ENCODE peak calls at places on chromosomes 4 and X, in eight cellular contexts. D, L, X, Y, W, H, B and R are unnamed samples.

GRCh38 chr4:4492161-4492847 is 49.5 kb downstream of the STX18 start:
- DNase-seq in D (no peak), L (no peak), B (peak; percentile 71), H (no peak), Y (no peak), W (peak; percentile 35), X (peak; percentile 78), R (no peak)

GRCh38 chrX:31397119-31397518 is 325.3 kb upstream of the FTHL17 start:
- DNase-seq in H (no peak), Y (no peak), D (no peak), L (no peak), B (peak; percentile 86), X (no peak), W (peak; percentile 74), R (no peak)

GRCh38 chr4:29304595-29304994 is 1415.6 kb upstream of the PCDH7 start:
- DNase-seq in W (no peak), B (peak; percentile 50), Y (no peak), L (no peak), H (no peak), D (no peak), X (peak; percentile 23), R (no peak)

GRCh38 chr4:16695896-16696295 is 202.5 kb downstream of the LDB2 start:
- DNase-seq in B (no peak), Y (no peak), W (no peak), X (no peak), L (no peak), D (no peak), H (no peak), R (no peak)

GRCh38 chr4:5018096-5018495 is 1.2 kb downstream of the CYTL1 start:
- DNase-seq in L (no peak), H (no peak), B (no peak), Y (no peak), X (peak; percentile 48), W (no peak), D (no peak), R (no peak)

GRCh38 chrX:87525771-87526229 is 8.2 kb downstream of the KLHL4 start:
- DNase-seq in L (no peak), B (peak; percentile 74), W (peak; percentile 90), X (peak; percentile 84), Y (no peak), H (no peak), D (no peak), R (no peak)

GRCh38 chr4:1323635-1324442 is 23.2 kb upstream of the UVSSA start:
- DNase-seq in L (no peak), D (no peak), W (peak; percentile 99), B (peak; percentile 100), Y (no peak), X (peak; percentile 71), H (no peak), R (no peak)

GRCh38 chr4:19095491-19096046 is 1074.0 kb upstream of the LCORL start:
- DNase-seq in H (peak; percentile 14), X (no peak), B (no peak), W (no peak), Y (no peak), D (no peak), L (no peak), R (no peak)

GRCh38 chr4:133154725-133155124 is 5.6 kb downstream of the PCDH10 start:
- DNase-seq in D (no peak), H (peak; percentile 43), W (peak; percentile 66), X (peak; percentile 79), L (no peak), Y (no peak), B (peak; percentile 47), R (no peak)

GRCh38 chrX:1205681-1206611 is 6.5 kb downstream of the CRLF2 start:
- DNase-seq in B (peak; percentile 63), Y (no peak), W (peak; percentile 80), L (peak; percentile 22), D (peak; percentile 45), X (peak; percentile 82), H (peak; percentile 98), R (no peak)

GRCh38 chr4:81211956-81212355 is 3.1 kb downstream of the PRKG2 start:
- DNase-seq in X (peak; percentile 75), L (no peak), B (peak; percentile 78), D (no peak), W (no peak), Y (no peak), H (no peak), R (no peak)

GRCh38 chr4:16259531-16260246 is 33.4 kb upstream of the TAPT1 start:
- DNase-seq in D (no peak), B (peak; percentile 80), Y (no peak), H (no peak), W (peak; percentile 54), L (no peak), X (peak; percentile 52), R (no peak)

GRCh38 chr4:92522371-92522770 is 218.6 kb downstream of the GRID2 start:
- DNase-seq in D (no peak), H (no peak), L (no peak), B (no peak), X (no peak), W (no peak), Y (no peak), R (no peak)

GRCh38 chrX:109774706-109775105 is 41.6 kb upstream of the ACSL4 start:
- DNase-seq in W (peak; percentile 73), Y (no peak), X (peak; percentile 82), B (peak; percentile 90), L (no peak), D (no peak), H (peak; percentile 8), R (no peak)

GRCh38 chr4:73259552-73260140 is 1.0 kb upstream of the ANKRD17 start:
- DNase-seq in H (peak; percentile 21), X (no peak), W (peak; percentile 48), D (no peak), Y (no peak), B (peak; percentile 54), L (no peak), R (no peak)

GRCh38 chr4:26522478-26522877 is 32.2 kb upstream of the CCKAR start:
- DNase-seq in L (no peak), B (peak; percentile 66), W (peak; percentile 84), X (peak; percentile 24), Y (no peak), H (no peak), D (no peak), R (no peak)

GRCh38 chr4:132101526-132101925 is 1047.6 kb upstream of the PCDH10 start:
- DNase-seq in X (peak; percentile 53), B (peak; percentile 21), L (no peak), Y (no peak), D (no peak), H (no peak), W (peak; percentile 78), R (no peak)

GRCh38 chr4:61638600-61638999 is 438.5 kb downstream of the ADGRL3 start:
- DNase-seq in H (no peak), Y (no peak), L (no peak), W (peak; percentile 69), X (peak; percentile 54), D (no peak), B (no peak), R (no peak)

GRCh38 chrX:103356023-103356798 is at the start of gene TCEAL9:
- DNase-seq in L (no peak), Y (peak; percentile 52), D (peak; percentile 64), W (peak; percentile 80), H (peak; percentile 60), B (peak; percentile 85), X (peak; percentile 86), R (no peak)

DNA sequence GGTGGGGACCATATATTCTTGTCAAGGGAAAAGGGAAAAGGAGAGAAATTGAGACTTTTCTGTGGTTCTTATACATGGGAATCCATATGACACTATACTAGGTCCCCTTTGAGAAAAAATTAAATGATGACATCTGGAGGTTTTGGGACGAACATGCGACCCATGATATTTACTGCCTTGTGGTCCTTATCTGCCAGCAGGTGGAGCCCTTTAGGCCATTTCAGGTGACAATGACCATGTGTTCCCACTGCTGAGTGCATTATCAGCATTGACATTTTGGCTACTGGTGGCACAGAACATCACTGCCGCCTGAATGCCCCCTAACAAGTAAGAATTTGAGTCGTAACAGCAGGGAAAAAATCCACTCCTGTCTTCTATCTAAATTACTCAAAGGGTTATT is 843.4 kb downstream of the FSTL5 start:
- DNase-seq in X (peak; percentile 33), D (no peak), Y (no peak), H (peak; percentile 69), B (no peak), L (no peak), W (peak; percentile 20), R (no peak)
- TF ChIP-seq CTCF in X (peak; percentile 66), D (no peak), Y (no peak), H (peak; percentile 85), B (peak; percentile 2), L (no peak), W (no peak), R (no peak)

DNA sequence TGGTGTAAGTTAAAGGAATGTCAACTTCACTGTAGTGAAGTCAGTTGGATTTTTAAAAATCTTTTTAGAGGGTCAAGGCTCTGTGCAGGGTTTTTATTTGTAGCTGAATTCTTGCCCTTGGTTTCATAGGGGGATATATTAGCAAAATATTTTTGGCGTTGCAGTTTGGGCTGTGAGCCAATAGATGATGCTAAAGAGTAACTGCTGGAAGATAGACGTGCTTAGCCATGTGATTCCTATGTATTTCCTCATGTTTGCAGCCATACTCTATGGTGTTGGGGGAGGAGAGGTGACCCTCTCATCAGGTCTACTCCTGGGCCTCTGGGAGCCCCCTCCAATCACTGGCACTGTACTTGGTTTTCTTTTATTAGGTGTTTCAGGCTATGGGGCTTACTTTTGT is 246.7 kb upstream of the ARHGAP24 start:
- DNase-seq in X (peak; percentile 10), L (no peak), D (no peak), B (no peak), H (peak; percentile 21), Y (no peak), W (no peak), R (no peak)
- TF ChIP-seq CTCF in X (no peak), L (no peak), D (no peak), B (no peak), H (peak; percentile 61), Y (no peak), W (no peak), R (no peak)

GRCh38 chrX:45824471-45824870 is 623.8 kb upstream of the DIPK2B start:
- DNase-seq in Y (no peak), W (peak; percentile 97), X (peak; percentile 92), B (peak; percentile 95), H (peak; percentile 27), D (peak; percentile 49), L (no peak), R (no peak)
- TF ChIP-seq CTCF in Y (no peak), W (peak; percentile 74), X (peak; percentile 79), B (peak; percentile 81), H (peak; percentile 53), D (no peak), L (no peak), R (no peak)

GRCh38 chrX:147832707-147833348 is 78.9 kb upstream of the FMR1 start:
- DNase-seq in D (no peak), W (no peak), Y (no peak), X (no peak), L (no peak), B (no peak), H (no peak), R (no peak)

DNA sequence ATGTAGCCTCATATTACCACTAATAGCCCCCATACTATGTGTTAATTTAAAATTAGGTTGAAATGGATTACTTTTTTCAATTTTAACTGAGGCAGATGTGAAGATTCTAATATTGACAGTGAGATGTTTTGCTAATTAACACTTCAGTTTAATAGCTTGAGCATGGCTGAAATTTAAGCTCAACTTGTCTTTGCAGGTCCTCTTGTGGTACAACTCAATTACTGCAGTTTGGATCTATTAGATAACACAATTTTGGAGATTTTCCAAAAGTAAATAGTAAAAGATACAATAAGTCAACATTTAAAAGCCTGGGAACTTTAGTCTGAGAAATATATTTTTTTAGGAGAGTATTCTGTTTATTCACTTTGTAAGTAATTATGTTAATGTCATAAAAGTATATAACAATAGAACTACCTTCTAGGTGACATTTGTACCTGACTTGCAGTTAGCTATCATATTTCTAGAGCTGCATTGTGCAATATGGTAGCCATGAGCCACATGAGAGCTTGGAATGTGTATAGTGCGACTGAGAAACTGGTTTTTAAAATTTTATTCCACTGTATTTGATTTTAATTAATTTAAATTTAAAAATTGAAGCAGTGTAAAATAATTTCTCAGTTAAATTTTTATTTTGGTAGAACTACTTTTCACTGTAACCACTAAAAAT is 73.1 kb upstream of the FMR1 start:
- DNase-seq in D (no peak), L (no peak), H (peak; percentile 27), B (peak; percentile 10), X (peak; percentile 10), Y (no peak), W (no peak), R (no peak)
- TF ChIP-seq CTCF in D (no peak), L (peak; percentile 30), H (peak; percentile 51), B (peak; percentile 19), X (peak; percentile 21), Y (no peak), W (no peak), R (no peak)